ENCODE peak calls at places on chromosomes 4 and X, in nine cellular contexts. G is fibroblast of lung, A is fibroblast of mammary gland, J is uterus, Q is endothelial cell, E is astrocyte, R is nephron progenitor cell, V is stomach, C is NB4. H is an unnamed sample.

GRCh38 chr4:156762851-156763250 is 208.7 kb downstream of the PDGFC start:
- DNase-seq in G (no peak), A (no peak), J (no peak), Q (no peak), E (no peak), R (peak), V (no peak), C (no peak), H (no peak)

GRCh38 chrX:23623797-23624196 is 43.5 kb upstream of the PRDX4 start:
- DNase-seq in G (no peak), A (no peak), J (no peak), Q (no peak), E (no peak), R (no peak), V (no peak), C (no peak), H (no peak)

GRCh38 chr4:111933703-111934102 is 211.6 kb upstream of the FAM241A start:
- DNase-seq in G (no peak), A (no peak), J (no peak), Q (no peak), E (no peak), R (no peak), V (no peak), C (no peak), H (no peak)

GRCh38 chr4:19693949-19694597 is 557.6 kb upstream of the SLIT2 start:
- DNase-seq in G (no peak), A (no peak), J (peak), Q (peak), E (no peak), R (peak), V (no peak), C (no peak), H (no peak)

GRCh38 chr4:15376145-15376544 is 51.7 kb upstream of the C1QTNF7 start:
- DNase-seq in G (no peak), A (no peak), J (no peak), Q (no peak), E (no peak), R (no peak), V (no peak), C (no peak), H (no peak)

GRCh38 chr4:61468091-61468720 is 268.1 kb downstream of the ADGRL3 start:
- DNase-seq in G (peak), A (peak), J (no peak), Q (no peak), E (peak), R (no peak), V (no peak), C (peak), H (no peak)

GRCh38 chrX:46569621-46570020 is 3.9 kb upstream of the CHST7 start:
- DNase-seq in G (no peak), A (no peak), J (no peak), Q (no peak), E (no peak), R (no peak), V (no peak), C (no peak), H (no peak)

GRCh38 chrX:104510801-104511200 is 55.2 kb upstream of the IL1RAPL2 start:
- DNase-seq in G (no peak), A (no peak), J (no peak), Q (no peak), E (no peak), R (no peak), V (no peak), C (no peak), H (no peak)

GRCh38 chrX:105653891-105654290 is 168.4 kb upstream of the NRK start:
- DNase-seq in G (peak), A (peak), J (no peak), Q (no peak), E (peak), R (no peak), V (no peak), C (no peak), H (no peak)

GRCh38 chr4:2745516-2745915 is 10.6 kb downstream of the TNIP2 start:
- DNase-seq in G (no peak), A (no peak), J (no peak), Q (no peak), E (no peak), R (no peak), V (no peak), C (no peak), H (no peak)

GRCh38 chr4:118813561-118813960 is 22.4 kb downstream of the SEC24D start:
- DNase-seq in G (no peak), A (no peak), J (no peak), Q (no peak), E (no peak), R (no peak), V (no peak), C (no peak), H (no peak)

GRCh38 chr4:119678761-119679160 is 50.2 kb upstream of the PDE5A start:
- DNase-seq in G (no peak), A (peak), J (no peak), Q (no peak), E (peak), R (no peak), V (no peak), C (no peak), H (no peak)

GRCh38 chr4:76256032-76256431 is 4.5 kb downstream of the FAM47E start:
- DNase-seq in G (no peak), A (no peak), J (no peak), Q (no peak), E (no peak), R (no peak), V (no peak), C (no peak), H (no peak)

GRCh38 chr4:76260571-76260970 is 9.1 kb downstream of the FAM47E start:
- DNase-seq in G (no peak), A (no peak), J (no peak), Q (no peak), E (no peak), R (no peak), V (no peak), C (no peak), H (no peak)

GRCh38 chr4:76253511-76253910 is 2.0 kb downstream of the FAM47E start:
- DNase-seq in G (no peak), A (no peak), J (no peak), Q (no peak), E (no peak), R (no peak), V (no peak), C (no peak), H (no peak)

GRCh38 chr4:76256968-76257367 is 5.4 kb downstream of the FAM47E start:
- DNase-seq in G (no peak), A (no peak), J (no peak), Q (no peak), E (no peak), R (no peak), V (no peak), C (no peak), H (no peak)

DNA sequence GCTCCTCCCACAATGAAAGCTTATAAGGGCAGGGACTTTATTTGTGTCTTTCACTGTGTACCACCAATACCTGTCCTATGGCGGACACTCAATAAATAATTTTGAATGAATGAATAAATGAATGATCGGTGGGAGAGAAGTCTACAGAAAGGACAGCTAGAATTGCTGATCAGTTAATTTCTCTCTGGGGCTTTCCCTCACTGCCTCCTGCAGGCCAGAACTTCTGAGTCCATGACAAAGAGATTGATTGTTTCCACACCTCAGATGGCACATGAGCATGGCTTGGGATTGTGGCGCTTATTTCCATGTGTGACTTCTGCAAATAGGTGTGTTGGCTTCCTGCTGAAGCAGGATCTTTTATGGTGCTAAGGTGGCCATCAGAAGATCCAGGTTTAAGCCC is 6.3 kb downstream of the FAM47E start:
- DNase-seq in G (no peak), A (no peak), J (no peak), Q (no peak), E (no peak), R (no peak), V (no peak), C (no peak), H (no peak)
- TF ChIP-seq CTCF in G (no peak), A (no peak), J (no peak), Q (no peak), E (no peak), R (no peak), V (no peak), C (no peak), H (no peak)

DNA sequence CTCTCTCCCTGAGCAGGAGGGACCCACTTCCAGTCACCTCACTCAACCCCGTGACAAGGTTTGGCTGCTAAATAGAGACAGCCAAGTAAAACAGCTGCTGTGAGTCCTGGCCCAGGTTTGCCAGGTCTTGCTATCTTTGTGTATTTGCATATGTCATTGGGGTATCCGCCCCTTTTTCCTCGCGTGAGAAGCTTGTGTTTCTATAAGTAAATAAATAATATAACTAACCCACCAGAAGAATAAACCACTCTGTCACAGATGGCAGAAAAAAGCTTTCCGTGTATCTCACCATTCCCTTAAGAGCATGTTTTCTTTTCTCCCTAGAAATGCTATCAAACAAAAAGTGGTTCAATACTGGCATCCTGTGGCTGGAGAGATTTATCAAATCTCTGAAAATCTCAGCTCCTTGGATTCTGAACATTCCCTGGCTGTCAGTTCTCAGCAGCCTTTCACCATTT is 66.8 kb downstream of the SLC7A11 start:
- DNase-seq in G (peak), A (peak), J (no peak), Q (no peak), E (peak), R (no peak), V (peak), C (no peak), H (no peak)
- TF ChIP-seq CTCF in G (no peak), A (no peak), J (no peak), Q (no peak), E (no peak), R (no peak), V (no peak), C (no peak), H (peak)

GRCh38 chrX:128156204-128156603 is 104.0 kb upstream of the ACTRT1 start:
- DNase-seq in G (no peak), A (no peak), J (no peak), Q (no peak), E (no peak), R (no peak), V (no peak), C (no peak), H (no peak)
- TF ChIP-seq CTCF in G (no peak), A (no peak), J (no peak), Q (no peak), E (no peak), R (no peak), V (no peak), C (no peak), H (no peak)

GRCh38 chrX:16834811-16835210 is 35.4 kb downstream of the RBBP7 start:
- DNase-seq in G (no peak), A (no peak), J (no peak), Q (no peak), E (peak), R (no peak), V (no peak), C (no peak), H (no peak)

GRCh38 chrX:16839224-16839851 is 30.8 kb downstream of the RBBP7 start:
- DNase-seq in G (no peak), A (no peak), J (no peak), Q (no peak), E (peak), R (no peak), V (no peak), C (no peak), H (no peak)

GRCh38 chrX:16838202-16839066 is 31.7 kb downstream of the RBBP7 start:
- DNase-seq in G (peak), A (peak), J (no peak), Q (no peak), E (peak), R (peak), V (peak), C (no peak), H (peak)

GRCh38 chrX:16839852-16840460 is 30.2 kb downstream of the RBBP7 start:
- DNase-seq in G (peak), A (peak), J (peak), Q (no peak), E (peak), R (no peak), V (no peak), C (peak), H (peak)

GRCh38 chrX:16836371-16836770 is 33.8 kb downstream of the RBBP7 start:
- DNase-seq in G (peak), A (peak), J (no peak), Q (peak), E (peak), R (peak), V (peak), C (peak), H (no peak)
- TF ChIP-seq CTCF in G (peak), A (peak), J (peak), Q (peak), E (peak), R (peak), V (no peak), C (peak), H (peak)

GRCh38 chr4:40283968-40284367 is 51.2 kb upstream of the CHRNA9 start:
- DNase-seq in G (no peak), A (peak), J (no peak), Q (no peak), E (peak), R (no peak), V (no peak), C (peak), H (no peak)
- TF ChIP-seq CTCF in G (no peak), A (no peak), J (no peak), Q (no peak), E (no peak), R (no peak), V (no peak), C (no peak), H (peak)

GRCh38 chrX:33336783-33337182 is 125.4 kb upstream of the DMD start:
- DNase-seq in G (peak), A (peak), J (peak), Q (no peak), E (no peak), R (peak), V (no peak), C (peak), H (no peak)
- TF ChIP-seq CTCF in G (peak), A (peak), J (peak), Q (no peak), E (no peak), R (peak), V (no peak), C (peak), H (peak)

GRCh38 chr4:110620352-110621327 is 2.2 kb downstream of the PITX2 start:
- DNase-seq in G (no peak), A (no peak), J (no peak), Q (peak), E (peak), R (peak), V (no peak), C (no peak), H (peak)
- TF ChIP-seq CTCF in G (no peak), A (no peak), J (no peak), Q (no peak), E (no peak), R (no peak), V (no peak), C (no peak), H (peak)

GRCh38 chr4:174591243-174592021 is 69.1 kb upstream of the HPGD start:
- DNase-seq in G (no peak), A (no peak), J (no peak), Q (no peak), E (no peak), R (no peak), V (no peak), C (peak), H (no peak)

GRCh38 chr4:174586651-174587050 is 64.4 kb upstream of the HPGD start:
- DNase-seq in G (no peak), A (no peak), J (no peak), Q (no peak), E (no peak), R (no peak), V (no peak), C (no peak), H (no peak)

GRCh38 chr4:174592256-174592984 is 70.1 kb upstream of the HPGD start:
- DNase-seq in G (no peak), A (peak), J (no peak), Q (no peak), E (no peak), R (no peak), V (no peak), C (no peak), H (no peak)

GRCh38 chr4:174592985-174593335 is 70.7 kb upstream of the HPGD start:
- DNase-seq in G (peak), A (peak), J (no peak), Q (no peak), E (peak), R (no peak), V (no peak), C (peak), H (no peak)

GRCh38 chr4:174590336-174590735 is 68.0 kb upstream of the HPGD start:
- DNase-seq in G (no peak), A (no peak), J (no peak), Q (no peak), E (no peak), R (no peak), V (no peak), C (no peak), H (no peak)
- TF ChIP-seq CTCF in G (no peak), A (no peak), J (no peak), Q (no peak), E (no peak), R (no peak), V (no peak), C (no peak), H (no peak)

H was measured in HFFc6.